ENCODE peak calls at places on chromosome 16, in six cellular contexts. One of them, this sample, is unnamed.

GRCh38 chr16:70725024-70725911 is 39.4 kb upstream of the MTSS2 start:
- DNase-seq in A549: no peak
- DNase-seq in H1: no peak
- DNase-seq in K562: no peak
- DNase-seq in GM12878: no peak
- DNase-seq in IMR-90: no peak
- DNase-seq in this sample: no peak

GRCh38 chr16:10027553-10027952 is 154.7 kb downstream of the GRIN2A start:
- DNase-seq in GM12878: no peak
- DNase-seq in A549: no peak
- DNase-seq in H1: no peak
- DNase-seq in K562: no peak
- DNase-seq in IMR-90: no peak
- DNase-seq in this sample: no peak

GRCh38 chr16:70407811-70408274 is 31.1 kb downstream of the ST3GAL2 start:
- DNase-seq in K562: no peak
- DNase-seq in GM12878: no peak
- DNase-seq in H1: no peak
- DNase-seq in A549: no peak
- DNase-seq in IMR-90: no peak
- DNase-seq in this sample: no peak

GRCh38 chr16:56451753-56452689 is 667 bp downstream of the OGFOD1 start:
- DNase-seq in IMR-90: peak; percentile 31
- DNase-seq in A549: peak; percentile 35
- DNase-seq in GM12878: no peak
- DNase-seq in H1: no peak
- DNase-seq in K562: peak; percentile 26
- DNase-seq in this sample: peak; percentile 2

GRCh38 chr16:77869997-77870813 is 81.8 kb downstream of the VAT1L start:
- DNase-seq in H1: no peak
- DNase-seq in IMR-90: no peak
- DNase-seq in GM12878: no peak
- DNase-seq in A549: no peak
- DNase-seq in K562: no peak
- DNase-seq in this sample: no peak

GRCh38 chr16:22614271-22614947 is 103.7 kb downstream of the NPIPB5 start:
- DNase-seq in A549: no peak
- DNase-seq in H1: peak; percentile 28
- DNase-seq in IMR-90: no peak
- DNase-seq in K562: no peak
- DNase-seq in GM12878: no peak
- DNase-seq in this sample: no peak

GRCh38 chr16:50185005-50185505 is 31.9 kb downstream of the TENT4B start:
- DNase-seq in IMR-90: peak; percentile 75
- DNase-seq in GM12878: no peak
- DNase-seq in A549: no peak
- DNase-seq in H1: no peak
- DNase-seq in K562: no peak
- DNase-seq in this sample: no peak

GRCh38 chr16:54930034-54930938 is at the start of gene IRX5:
- DNase-seq in H1: peak; percentile 84
- DNase-seq in K562: peak; percentile 83
- DNase-seq in GM12878: no peak
- DNase-seq in A549: peak; percentile 81
- DNase-seq in IMR-90: peak; percentile 81
- DNase-seq in this sample: peak; percentile 63

GRCh38 chr16:13435415-13435814 is 484.5 kb upstream of the ERCC4 start:
- DNase-seq in K562: no peak
- DNase-seq in GM12878: no peak
- DNase-seq in IMR-90: no peak
- DNase-seq in H1: no peak
- DNase-seq in A549: no peak
- DNase-seq in this sample: no peak

GRCh38 chr16:70739389-70739788 is 53.5 kb upstream of the MTSS2 start:
- DNase-seq in K562: no peak
- DNase-seq in A549: no peak
- DNase-seq in IMR-90: no peak
- DNase-seq in H1: no peak
- DNase-seq in GM12878: no peak
- DNase-seq in this sample: no peak

GRCh38 chr16:79677799-79678525 is 77.4 kb upstream of the MAF start:
- DNase-seq in H1: no peak
- DNase-seq in IMR-90: no peak
- DNase-seq in K562: no peak
- DNase-seq in GM12878: no peak
- DNase-seq in A549: no peak
- DNase-seq in this sample: no peak

GRCh38 chr16:62882552-62883221 is 846.4 kb upstream of the CDH8 start:
- DNase-seq in H1: no peak
- DNase-seq in GM12878: no peak
- DNase-seq in A549: no peak
- DNase-seq in IMR-90: no peak
- DNase-seq in K562: no peak
- DNase-seq in this sample: no peak

GRCh38 chr16:48949636-48950035 is 332.0 kb downstream of the CBLN1 start:
- DNase-seq in H1: no peak
- DNase-seq in GM12878: peak; percentile 2
- DNase-seq in IMR-90: peak; percentile 19
- DNase-seq in A549: no peak
- DNase-seq in K562: no peak
- DNase-seq in this sample: no peak

GRCh38 chr16:55911616-55912015 is 36.4 kb upstream of the CES5A start:
- DNase-seq in H1: no peak
- DNase-seq in GM12878: no peak
- DNase-seq in K562: no peak
- DNase-seq in A549: no peak
- DNase-seq in IMR-90: no peak
- DNase-seq in this sample: no peak

GRCh38 chr16:1560866-1561265 is 27.4 kb downstream of the TMEM204 start:
- DNase-seq in GM12878: no peak
- DNase-seq in A549: no peak
- DNase-seq in IMR-90: no peak
- DNase-seq in H1: no peak
- DNase-seq in K562: no peak
- DNase-seq in this sample: no peak
- H3K27ac ChIP-seq in GM12878: no peak overlapping the region
- H3K27ac ChIP-seq in A549: no peak overlapping the region
- H3K27ac ChIP-seq in IMR-90: no peak overlapping the region
- H3K27ac ChIP-seq in H1: no peak overlapping the region
- H3K27ac ChIP-seq in K562: no peak overlapping the region
- H3K27ac ChIP-seq in this sample: no peak overlapping the region

GRCh38 chr16:12027091-12027490 is 50.6 kb downstream of the SNX29 start:
- DNase-seq in H1: no peak
- DNase-seq in K562: no peak
- DNase-seq in GM12878: no peak
- DNase-seq in IMR-90: no peak
- DNase-seq in A549: no peak
- DNase-seq in this sample: peak; percentile 21
- TF ChIP-seq RAD21 in H1: no peak
- TF ChIP-seq RAD21 in K562: no peak
- TF ChIP-seq RAD21 in GM12878: no peak
- TF ChIP-seq RAD21 in IMR-90: no peak
- TF ChIP-seq RAD21 in A549: no peak
- TF ChIP-seq RAD21 in this sample: peak; percentile 11

DNA sequence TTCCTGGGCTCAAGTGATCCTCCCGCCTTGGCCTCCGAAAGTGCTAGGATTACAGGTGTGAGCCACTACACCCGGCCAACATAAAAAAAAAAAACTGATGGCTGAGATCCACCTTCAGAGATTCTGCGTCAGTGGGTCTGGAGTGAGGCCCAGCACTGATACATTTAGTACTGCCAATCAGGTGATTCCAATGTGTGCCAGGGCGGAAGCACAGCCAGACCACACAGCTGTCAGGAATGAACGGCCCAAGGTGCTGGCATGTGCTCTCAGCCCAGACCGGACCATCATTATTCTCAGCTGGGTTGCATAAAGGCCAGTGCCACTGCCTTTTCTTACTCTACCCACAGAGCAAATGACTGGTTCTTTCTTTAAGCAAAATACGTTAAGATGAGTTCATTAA is 1.2 kb upstream of the BCO1 start:
- DNase-seq in GM12878: no peak
- DNase-seq in A549: no peak
- DNase-seq in IMR-90: no peak
- DNase-seq in K562: no peak
- DNase-seq in H1: no peak
- DNase-seq in this sample: no peak
- TF ChIP-seq POLR2A in GM12878: no peak
- TF ChIP-seq POLR2A in A549: no peak
- TF ChIP-seq POLR2A in IMR-90: no peak
- TF ChIP-seq POLR2A in K562: no peak
- TF ChIP-seq POLR2A in H1: no peak
- TF ChIP-seq POLR2A in this sample: no peak

GRCh38 chr16:4371481-4372314 is at the start of gene VASN:
- DNase-seq in GM12878: no peak
- DNase-seq in H1: peak; percentile 93
- DNase-seq in IMR-90: peak; percentile 75
- DNase-seq in A549: peak; percentile 78
- DNase-seq in K562: peak; percentile 96
- DNase-seq in this sample: peak; percentile 40
- H3K27ac ChIP-seq in GM12878: no peak within 1 kb of the TSS
- H3K27ac ChIP-seq in H1: no peak within 1 kb of the TSS
- H3K27ac ChIP-seq in IMR-90: peak within 1 kb of the TSS; percentile 99
- H3K27ac ChIP-seq in A549: peak within 1 kb of the TSS; percentile 94
- H3K27ac ChIP-seq in K562: peak within 1 kb of the TSS; percentile 76
- H3K27ac ChIP-seq in this sample: peak within 1 kb of the TSS; percentile 72

GRCh38 chr16:72902276-72902675 is 145.7 kb downstream of the ZFHX3 start:
- DNase-seq in IMR-90: no peak
- DNase-seq in A549: no peak
- DNase-seq in GM12878: no peak
- DNase-seq in K562: no peak
- DNase-seq in H1: no peak
- DNase-seq in this sample: no peak

GRCh38 chr16:72909196-72909595 is 138.7 kb downstream of the ZFHX3 start:
- DNase-seq in A549: no peak
- DNase-seq in GM12878: no peak
- DNase-seq in IMR-90: no peak
- DNase-seq in H1: no peak
- DNase-seq in K562: no peak
- DNase-seq in this sample: no peak

GRCh38 chr16:72908362-72908838 is 139.5 kb downstream of the ZFHX3 start:
- DNase-seq in K562: no peak
- DNase-seq in H1: no peak
- DNase-seq in GM12878: no peak
- DNase-seq in A549: no peak
- DNase-seq in IMR-90: no peak
- DNase-seq in this sample: no peak

GRCh38 chr16:72903176-72903575 is 144.8 kb downstream of the ZFHX3 start:
- DNase-seq in IMR-90: no peak
- DNase-seq in A549: no peak
- DNase-seq in H1: no peak
- DNase-seq in GM12878: no peak
- DNase-seq in K562: no peak
- DNase-seq in this sample: no peak

GRCh38 chr16:72905581-72905980 is 142.3 kb downstream of the ZFHX3 start:
- DNase-seq in IMR-90: peak; percentile 79
- DNase-seq in H1: no peak
- DNase-seq in A549: no peak
- DNase-seq in K562: no peak
- DNase-seq in GM12878: no peak
- DNase-seq in this sample: no peak
- TF ChIP-seq RAD21 in IMR-90: no peak
- TF ChIP-seq RAD21 in H1: no peak
- TF ChIP-seq RAD21 in A549: no peak
- TF ChIP-seq RAD21 in K562: no peak
- TF ChIP-seq RAD21 in GM12878: no peak
- TF ChIP-seq RAD21 in this sample: no peak

DNA sequence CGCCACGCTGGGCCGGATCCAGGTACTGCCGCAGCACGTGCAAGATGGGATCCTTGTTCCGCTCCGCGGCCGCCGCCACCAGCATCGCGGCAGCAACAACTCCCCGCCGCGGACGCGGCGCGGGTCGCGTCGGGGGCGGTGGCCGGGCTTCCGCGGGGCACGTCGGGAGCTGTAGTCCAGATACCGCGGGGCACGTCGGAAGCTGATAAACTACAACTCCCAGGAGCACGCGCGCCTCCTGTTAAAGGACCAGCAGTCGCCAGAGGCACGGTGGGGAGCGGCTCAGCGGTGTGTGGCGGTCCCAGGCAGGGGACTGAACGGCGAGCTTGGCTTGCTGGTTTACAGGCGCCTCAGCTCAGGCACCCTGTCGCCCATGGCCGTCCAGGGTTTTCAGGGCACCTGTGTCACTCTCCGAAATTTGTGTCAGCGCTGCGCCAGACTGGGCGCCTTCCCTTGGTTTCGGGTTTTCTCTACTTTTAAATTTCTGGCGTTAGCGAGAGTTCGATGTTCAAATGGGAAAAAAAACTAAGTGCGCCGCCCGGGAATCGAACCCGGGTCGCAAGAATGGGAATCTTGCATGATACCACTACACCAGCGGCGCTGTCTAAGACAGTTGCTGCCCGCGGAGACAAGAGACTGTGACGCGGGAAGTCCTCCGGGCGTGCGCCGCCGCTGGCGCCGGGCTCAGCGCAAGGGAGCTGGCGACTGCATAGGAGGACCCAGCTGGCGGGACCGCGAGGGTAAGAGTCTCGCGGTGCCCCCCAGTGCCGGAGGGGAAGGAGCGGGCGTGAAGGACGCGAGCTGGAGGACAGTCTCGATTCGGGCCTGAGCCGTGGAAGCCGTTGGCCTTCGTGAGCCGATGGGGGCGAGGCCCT is at the start of gene METTL26:
- DNase-seq in K562: peak; percentile 78
- DNase-seq in GM12878: peak; percentile 68
- DNase-seq in A549: peak; percentile 92
- DNase-seq in IMR-90: peak; percentile 91
- DNase-seq in H1: peak; percentile 96
- DNase-seq in this sample: peak; percentile 63
- TF ChIP-seq POLR2A in K562: peak; percentile 69
- TF ChIP-seq POLR2A in GM12878: peak; percentile 88
- TF ChIP-seq POLR2A in A549: peak; percentile 94
- TF ChIP-seq POLR2A in IMR-90: peak; percentile 69
- TF ChIP-seq POLR2A in H1: no peak
- TF ChIP-seq POLR2A in this sample: peak; percentile 30

This sample was measured in HCT116.